ENCODE peak calls at places on chromosome 12, in five cellular contexts. One of them, this sample, is unnamed.

GRCh38 chr12:95837240-95838038 is 21.3 kb upstream of the SNRPF start:
- DNase-seq in HCT116: no peak
- DNase-seq in stomach: no peak
- DNase-seq in prostate gland: no peak
- DNase-seq in transverse colon: no peak
- DNase-seq in this sample: no peak

GRCh38 chr12:28222081-28222700 is 31.9 kb downstream of the CCDC91 start:
- DNase-seq in stomach: no peak
- DNase-seq in HCT116: no peak
- DNase-seq in transverse colon: no peak
- DNase-seq in prostate gland: no peak
- DNase-seq in this sample: no peak

GRCh38 chr12:100528471-100529139 is 44.9 kb upstream of the GAS2L3 start:
- DNase-seq in transverse colon: no peak
- DNase-seq in HCT116: no peak
- DNase-seq in stomach: no peak
- DNase-seq in prostate gland: no peak
- DNase-seq in this sample: no peak

GRCh38 chr12:120116792-120117651 is 469 bp upstream of the RAB35 start:
- DNase-seq in HCT116: peak
- DNase-seq in prostate gland: peak
- DNase-seq in transverse colon: peak
- DNase-seq in stomach: peak
- DNase-seq in this sample: peak

GRCh38 chr12:83985068-83985467 is 927.5 kb downstream of the SLC6A15 start:
- DNase-seq in HCT116: no peak
- DNase-seq in stomach: no peak
- DNase-seq in transverse colon: no peak
- DNase-seq in prostate gland: no peak
- DNase-seq in this sample: no peak

GRCh38 chr12:17139926-17140325 is 534.0 kb upstream of the LMO3 start:
- DNase-seq in transverse colon: no peak
- DNase-seq in stomach: no peak
- DNase-seq in prostate gland: no peak
- DNase-seq in HCT116: no peak
- DNase-seq in this sample: no peak

GRCh38 chr12:109458086-109458485 is 19.0 kb downstream of the KCTD10 start:
- DNase-seq in prostate gland: no peak
- DNase-seq in stomach: no peak
- DNase-seq in HCT116: no peak
- DNase-seq in transverse colon: no peak
- DNase-seq in this sample: no peak

GRCh38 chr12:27434673-27435565 is 11.6 kb upstream of the SMCO2 start:
- DNase-seq in stomach: no peak
- DNase-seq in transverse colon: no peak
- DNase-seq in HCT116: no peak
- DNase-seq in prostate gland: peak
- DNase-seq in this sample: no peak

GRCh38 chr12:124013073-124013472 is 40.1 kb downstream of the ZNF664 start:
- DNase-seq in transverse colon: no peak
- DNase-seq in stomach: no peak
- DNase-seq in prostate gland: no peak
- DNase-seq in HCT116: no peak
- DNase-seq in this sample: no peak

GRCh38 chr12:92759634-92760268 is 57.0 kb downstream of the PLEKHG7 start:
- DNase-seq in HCT116: peak
- DNase-seq in prostate gland: no peak
- DNase-seq in stomach: no peak
- DNase-seq in transverse colon: no peak
- DNase-seq in this sample: no peak

GRCh38 chr12:53324779-53325538 is 3.5 kb upstream of the AAAS start:
- DNase-seq in prostate gland: peak
- DNase-seq in HCT116: peak
- DNase-seq in stomach: peak
- DNase-seq in transverse colon: peak
- DNase-seq in this sample: peak
- TF ChIP-seq POLR2A in prostate gland: peak
- TF ChIP-seq POLR2A in HCT116: peak
- TF ChIP-seq POLR2A in stomach: no peak
- TF ChIP-seq POLR2A in transverse colon: peak
- TF ChIP-seq POLR2A in this sample: peak

DNA sequence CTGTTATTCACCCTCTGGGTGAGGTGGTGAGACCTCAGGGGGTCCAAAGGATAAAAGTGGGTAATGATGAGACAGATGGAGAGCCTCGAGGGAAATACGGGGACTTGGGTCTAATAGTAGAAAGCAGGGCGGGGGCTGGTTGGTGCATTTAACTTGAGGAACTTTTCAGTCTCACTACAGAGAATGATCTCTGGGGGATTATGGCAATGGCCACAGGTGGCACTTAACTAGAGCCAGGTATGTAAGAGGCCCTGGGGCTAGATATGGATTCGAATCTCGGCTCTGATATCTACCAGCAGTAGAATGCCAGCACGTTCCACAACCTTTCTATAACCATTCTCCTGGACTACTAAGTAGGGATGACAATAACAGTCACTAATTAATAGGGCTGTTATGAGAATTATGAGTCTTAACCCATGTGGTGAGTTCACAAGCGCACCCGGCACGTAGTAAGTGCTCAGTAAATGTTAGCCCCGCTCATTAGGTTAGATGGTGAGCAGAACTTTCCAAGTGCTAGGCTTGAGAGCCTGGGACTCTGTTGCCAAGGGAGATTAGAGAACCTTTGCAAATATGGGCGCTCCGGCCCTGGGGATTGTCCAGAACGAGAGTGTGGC is 893 bp upstream of the PLXNC1 start:
- DNase-seq in stomach: no peak
- DNase-seq in prostate gland: no peak
- DNase-seq in HCT116: no peak
- DNase-seq in transverse colon: no peak
- DNase-seq in this sample: no peak
- H3K4me3 ChIP-seq in stomach: peak
- H3K4me3 ChIP-seq in prostate gland: peak
- H3K4me3 ChIP-seq in HCT116: no peak
- H3K4me3 ChIP-seq in transverse colon: peak
- H3K4me3 ChIP-seq in this sample: peak

DNA sequence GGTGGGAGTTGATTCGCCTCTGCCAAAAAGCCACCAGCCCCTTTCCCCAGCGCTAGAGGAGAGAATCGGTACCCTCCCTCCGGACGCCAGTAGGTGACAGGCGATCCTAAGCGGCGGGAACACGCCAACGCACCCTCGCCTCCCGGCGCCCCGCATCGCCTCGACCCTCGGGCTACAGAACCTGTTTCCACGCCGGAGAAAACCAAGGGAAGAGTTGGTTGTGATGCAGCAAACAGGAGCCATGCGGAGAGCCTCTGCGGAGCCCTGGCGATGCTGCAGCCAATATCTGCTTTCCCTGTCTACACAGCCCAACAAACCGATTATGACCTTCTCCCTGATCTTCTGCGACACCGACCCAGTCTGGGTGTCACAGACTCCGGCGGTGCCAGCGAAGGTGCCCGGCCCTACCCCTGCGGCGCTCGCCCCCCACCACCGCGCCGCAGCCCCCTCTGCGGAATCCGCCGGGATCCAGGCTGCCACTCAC is 523 bp downstream of the PRICKLE1 start:
- DNase-seq in stomach: no peak
- DNase-seq in prostate gland: no peak
- DNase-seq in HCT116: no peak
- DNase-seq in transverse colon: peak
- DNase-seq in this sample: no peak
- TF ChIP-seq POLR2AphosphoS5 in stomach: no peak
- TF ChIP-seq POLR2AphosphoS5 in prostate gland: no peak
- TF ChIP-seq POLR2AphosphoS5 in HCT116: no peak
- TF ChIP-seq POLR2AphosphoS5 in transverse colon: no peak
- TF ChIP-seq POLR2AphosphoS5 in this sample: no peak

DNA sequence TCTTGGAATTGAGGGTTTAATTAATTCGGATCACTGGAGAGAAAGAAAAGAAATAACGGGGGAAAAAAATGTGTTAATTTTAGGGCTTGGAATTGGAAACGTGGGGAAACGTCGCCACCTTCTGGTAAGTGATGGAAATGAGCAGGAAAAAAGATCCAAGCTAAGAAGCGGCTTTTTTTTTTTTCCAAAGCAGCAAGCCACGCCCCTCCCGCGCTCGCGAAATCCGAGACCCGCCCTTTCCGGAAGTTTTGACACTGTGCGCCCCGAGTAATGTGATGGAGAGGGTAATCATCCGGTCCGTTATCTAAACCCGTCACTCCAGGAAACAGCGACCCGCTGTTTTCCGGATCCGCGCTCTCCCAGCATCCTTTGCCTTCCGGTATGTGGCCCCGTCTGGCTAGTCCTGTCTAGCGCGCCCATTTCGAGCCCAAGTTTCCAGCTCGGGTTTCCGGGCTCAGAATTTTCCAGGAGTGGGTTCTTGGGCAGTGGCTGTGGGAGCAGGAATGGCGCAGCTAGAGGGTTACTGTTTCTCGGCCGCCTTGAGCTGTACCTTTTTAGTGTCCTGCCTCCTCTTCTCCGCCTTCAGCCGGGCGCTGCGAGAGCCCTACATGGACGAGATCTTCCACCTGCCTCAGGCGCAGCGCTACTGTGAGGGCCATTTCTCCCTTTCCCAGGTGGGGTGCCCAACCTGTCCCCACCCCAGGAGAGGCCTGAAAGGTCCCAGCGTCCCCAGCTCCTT is at the start of gene ALG10B:
- DNase-seq in stomach: peak
- DNase-seq in transverse colon: peak
- DNase-seq in prostate gland: peak
- DNase-seq in HCT116: peak
- DNase-seq in this sample: peak
- TF ChIP-seq POLR2A in stomach: no peak
- TF ChIP-seq POLR2A in transverse colon: no peak
- TF ChIP-seq POLR2A in prostate gland: no peak
- TF ChIP-seq POLR2A in HCT116: no peak
- TF ChIP-seq POLR2A in this sample: no peak

GRCh38 chr12:63382930-63383329 is 231.9 kb upstream of the AVPR1A start:
- DNase-seq in HCT116: no peak
- DNase-seq in prostate gland: no peak
- DNase-seq in stomach: no peak
- DNase-seq in transverse colon: no peak
- DNase-seq in this sample: no peak
- H3K4me3 ChIP-seq in HCT116: no peak
- H3K4me3 ChIP-seq in prostate gland: no peak
- H3K4me3 ChIP-seq in stomach: no peak
- H3K4me3 ChIP-seq in transverse colon: no peak
- H3K4me3 ChIP-seq in this sample: no peak

GRCh38 chr12:8030189-8030588 is 2.3 kb upstream of the FOXJ2 start:
- DNase-seq in HCT116: no peak
- DNase-seq in prostate gland: no peak
- DNase-seq in stomach: no peak
- DNase-seq in transverse colon: no peak
- DNase-seq in this sample: no peak

GRCh38 chr12:8033153-8034044 is 883 bp downstream of the FOXJ2 start:
- DNase-seq in prostate gland: peak
- DNase-seq in stomach: no peak
- DNase-seq in transverse colon: peak
- DNase-seq in HCT116: no peak
- DNase-seq in this sample: no peak

GRCh38 chr12:8034802-8035201 is 2.3 kb downstream of the FOXJ2 start:
- DNase-seq in prostate gland: no peak
- DNase-seq in transverse colon: no peak
- DNase-seq in HCT116: no peak
- DNase-seq in stomach: no peak
- DNase-seq in this sample: no peak

GRCh38 chr12:8031872-8032241 is 659 bp upstream of the FOXJ2 start:
- DNase-seq in prostate gland: no peak
- DNase-seq in HCT116: no peak
- DNase-seq in transverse colon: no peak
- DNase-seq in stomach: no peak
- DNase-seq in this sample: no peak

DNA sequence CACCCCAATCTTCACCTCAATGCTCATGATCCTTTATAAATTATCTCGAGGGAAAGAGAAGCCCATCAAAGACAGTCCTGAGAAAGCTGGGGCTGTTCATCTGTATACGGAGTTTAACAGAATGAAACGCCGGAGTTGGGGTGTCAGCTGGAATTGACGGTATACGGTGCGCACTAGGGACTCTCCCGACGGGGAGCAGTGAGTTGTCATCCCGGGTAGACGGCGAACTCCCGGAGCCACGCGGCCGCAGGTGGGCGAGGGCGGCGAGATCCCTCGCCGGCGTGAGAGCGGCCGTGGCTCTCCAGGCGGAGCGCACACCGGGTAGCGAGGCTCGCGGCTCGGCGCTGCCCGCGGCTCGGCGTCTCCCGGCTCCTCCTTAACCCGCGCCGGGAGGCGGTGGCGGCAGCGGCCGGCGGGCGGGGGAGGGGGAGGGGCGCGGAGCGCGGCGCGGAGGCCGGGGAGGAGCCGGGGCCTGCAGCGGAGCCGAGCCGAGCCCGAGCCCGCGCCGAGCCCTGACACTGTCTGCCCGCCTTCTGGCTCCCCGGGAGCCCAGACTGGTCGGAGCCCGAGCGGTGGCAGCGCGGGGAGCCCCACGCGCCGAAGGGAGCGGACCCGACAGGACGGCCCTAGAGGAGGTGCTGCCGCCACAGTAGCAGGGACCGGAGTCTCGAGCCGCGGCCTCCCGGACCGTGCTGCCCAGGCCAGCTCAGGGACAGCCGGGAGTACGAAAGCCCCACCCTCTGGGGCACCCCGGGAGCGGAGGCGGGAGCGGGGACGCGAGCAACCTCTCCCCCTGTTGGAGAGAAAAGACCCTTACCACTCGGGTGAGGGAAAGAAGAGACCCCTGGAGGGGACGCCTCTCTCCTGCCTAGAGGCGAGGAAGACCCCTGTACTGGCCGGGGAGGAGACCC is at the start of gene FOXJ2:
- DNase-seq in stomach: peak
- DNase-seq in transverse colon: peak
- DNase-seq in HCT116: no peak
- DNase-seq in prostate gland: peak
- DNase-seq in this sample: peak
- TF ChIP-seq POLR2AphosphoS5 in stomach: peak
- TF ChIP-seq POLR2AphosphoS5 in transverse colon: peak
- TF ChIP-seq POLR2AphosphoS5 in HCT116: peak
- TF ChIP-seq POLR2AphosphoS5 in prostate gland: no peak
- TF ChIP-seq POLR2AphosphoS5 in this sample: no peak

GRCh38 chr12:132145334-132145733 is 1.1 kb downstream of the NOC4L start:
- DNase-seq in HCT116: no peak
- DNase-seq in transverse colon: no peak
- DNase-seq in prostate gland: no peak
- DNase-seq in stomach: no peak
- DNase-seq in this sample: peak

GRCh38 chr12:132140918-132141841 is 2.9 kb downstream of the DDX51 start:
- DNase-seq in HCT116: no peak
- DNase-seq in stomach: no peak
- DNase-seq in transverse colon: no peak
- DNase-seq in prostate gland: no peak
- DNase-seq in this sample: no peak

GRCh38 chr12:132141976-132142678 is 2.0 kb downstream of the DDX51 start:
- DNase-seq in prostate gland: no peak
- DNase-seq in HCT116: no peak
- DNase-seq in stomach: no peak
- DNase-seq in transverse colon: no peak
- DNase-seq in this sample: no peak

GRCh38 chr12:132142679-132143327 is 1.3 kb downstream of the DDX51 start:
- DNase-seq in HCT116: no peak
- DNase-seq in stomach: no peak
- DNase-seq in prostate gland: no peak
- DNase-seq in transverse colon: no peak
- DNase-seq in this sample: no peak

GRCh38 chr12:132143328-132144071 is 619 bp downstream of the DDX51 start:
- DNase-seq in prostate gland: no peak
- DNase-seq in stomach: no peak
- DNase-seq in HCT116: no peak
- DNase-seq in transverse colon: no peak
- DNase-seq in this sample: no peak
- TF ChIP-seq POLR2A in prostate gland: no peak
- TF ChIP-seq POLR2A in stomach: no peak
- TF ChIP-seq POLR2A in HCT116: no peak
- TF ChIP-seq POLR2A in transverse colon: no peak
- TF ChIP-seq POLR2A in this sample: no peak

This sample was measured in suprapubic skin.